ENCODE peak calls at places on chromosome 4, in eight cellular contexts. D is GM20000; X is AG20443; P is GM13976; Q is activated T-cell treated with anti-CD3 and anti-CD28 coated beads for 24 hours; Z is body of pancreas; S is left lung; V is activated T-helper 1 cell treated with anti-CD3 and anti-CD28 coated beads, Interleukin-2, amount 50 U/mL, for 16 hours. A is an unnamed sample.

GRCh38 chr4:26087108-26087507 is 173.1 kb downstream of the SMIM20 start:
- DNase-seq in D (no peak), X (peak), P (no peak), Q (no peak), Z (no peak), S (no peak), V (no peak), A (peak)

GRCh38 chr4:103136671-103137445 is 37.2 kb upstream of the BDH2 start:
- DNase-seq in D (no peak), X (no peak), P (no peak), Q (no peak), Z (no peak), S (no peak), V (no peak), A (no peak)

GRCh38 chr4:31365006-31365690 is 645.0 kb downstream of the PCDH7 start:
- DNase-seq in D (no peak), X (peak), P (no peak), Q (no peak), Z (no peak), S (peak), V (no peak), A (no peak)

GRCh38 chr4:25884040-25884788 is 21.4 kb upstream of the SEL1L3 start:
- DNase-seq in D (no peak), X (peak), P (no peak), Q (no peak), Z (no peak), S (no peak), V (no peak), A (no peak)

GRCh38 chr4:76896731-76897521 is 1.0 kb downstream of the SOWAHB start:
- DNase-seq in D (peak), X (peak), P (peak), Q (no peak), Z (peak), S (peak), V (no peak), A (no peak)

GRCh38 chr4:180757927-180758326 is 1485.3 kb upstream of the TENM3 start:
- DNase-seq in D (no peak), X (no peak), P (no peak), Q (no peak), Z (no peak), S (no peak), V (no peak), A (no peak)

GRCh38 chr4:56723201-56723605 is 42.1 kb upstream of the HOPX start:
- DNase-seq in D (no peak), X (no peak), P (no peak), Q (peak), Z (no peak), S (no peak), V (no peak), A (peak)

GRCh38 chr4:140609548-140610425 is 41.0 kb upstream of the UCP1 start:
- DNase-seq in D (peak), X (peak), P (peak), Q (no peak), Z (peak), S (no peak), V (no peak), A (peak)

GRCh38 chr4:8540586-8540985 is 39.6 kb upstream of the GPR78 start:
- DNase-seq in D (no peak), X (no peak), P (no peak), Q (no peak), Z (no peak), S (peak), V (no peak), A (no peak)

GRCh38 chr4:86307432-86307831 is 52.4 kb downstream of the MAPK10 start:
- DNase-seq in D (no peak), X (no peak), P (no peak), Q (no peak), Z (no peak), S (no peak), V (no peak), A (no peak)

GRCh38 chr4:142960134-142960533 is 114.0 kb upstream of the INPP4B start:
- DNase-seq in D (no peak), X (no peak), P (no peak), Q (no peak), Z (no peak), S (no peak), V (no peak), A (no peak)

GRCh38 chr4:100177855-100178254 is 12.4 kb downstream of the DDIT4L start:
- DNase-seq in D (no peak), X (no peak), P (no peak), Q (no peak), Z (no peak), S (no peak), V (no peak), A (no peak)

GRCh38 chr4:71732066-71732465 is 51.8 kb downstream of the GC start:
- DNase-seq in D (no peak), X (no peak), P (no peak), Q (no peak), Z (no peak), S (no peak), V (no peak), A (no peak)

GRCh38 chr4:126894963-126895362 is 737.8 kb upstream of the INTU start:
- DNase-seq in D (no peak), X (no peak), P (no peak), Q (no peak), Z (no peak), S (no peak), V (no peak), A (no peak)

GRCh38 chr4:20474119-20474518 is 222.4 kb downstream of the SLIT2 start:
- DNase-seq in D (no peak), X (no peak), P (no peak), Q (no peak), Z (no peak), S (no peak), V (no peak), A (peak)

GRCh38 chr4:30256105-30256828 is 463.9 kb upstream of the PCDH7 start:
- DNase-seq in D (no peak), X (no peak), P (no peak), Q (no peak), Z (no peak), S (no peak), V (no peak), A (no peak)

GRCh38 chr4:8209997-8210396 is 10.9 kb downstream of the SH3TC1 start:
- DNase-seq in D (no peak), X (no peak), P (no peak), Q (no peak), Z (no peak), S (peak), V (no peak), A (no peak)

GRCh38 chr4:7238300-7238960 is 46.1 kb downstream of the SORCS2 start:
- DNase-seq in D (no peak), X (no peak), P (no peak), Q (no peak), Z (no peak), S (peak), V (no peak), A (no peak)

GRCh38 chr4:16752150-16752549 is 146.3 kb downstream of the LDB2 start:
- DNase-seq in D (no peak), X (peak), P (no peak), Q (no peak), Z (no peak), S (no peak), V (no peak), A (no peak)

GRCh38 chr4:47913858-47914218 is 545 bp downstream of the NFXL1 start:
- DNase-seq in D (peak), X (peak), P (peak), Q (peak), Z (peak), S (peak), V (no peak), A (peak)

GRCh38 chr4:112953295-112953694 is 96.2 kb upstream of the ANK2 start:
- DNase-seq in D (no peak), X (no peak), P (no peak), Q (no peak), Z (no peak), S (no peak), V (no peak), A (no peak)

GRCh38 chr4:10732235-10732975 is 47.8 kb upstream of the CLNK start:
- DNase-seq in D (no peak), X (no peak), P (no peak), Q (no peak), Z (no peak), S (no peak), V (no peak), A (no peak)

GRCh38 chr4:88725143-88725542 is 27.5 kb upstream of the NAP1L5 start:
- DNase-seq in D (no peak), X (no peak), P (no peak), Q (no peak), Z (no peak), S (no peak), V (no peak), A (no peak)

GRCh38 chr4:12734586-12734985 is 749.6 kb downstream of the RAB28 start:
- DNase-seq in D (no peak), X (no peak), P (no peak), Q (no peak), Z (no peak), S (no peak), V (no peak), A (no peak)

GRCh38 chr4:98614655-98615054 is 43.8 kb downstream of the TSPAN5 start:
- DNase-seq in D (no peak), X (peak), P (no peak), Q (no peak), Z (no peak), S (no peak), V (no peak), A (no peak)

GRCh38 chr4:26337612-26338011 is 16.8 kb downstream of the RBPJ start:
- DNase-seq in D (no peak), X (no peak), P (no peak), Q (no peak), Z (no peak), S (no peak), V (no peak), A (no peak)

GRCh38 chr4:83320548-83320947 is 14.1 kb downstream of the HPSE start:
- DNase-seq in D (no peak), X (peak), P (no peak), Q (no peak), Z (peak), S (peak), V (no peak), A (peak)

GRCh38 chr4:24564488-24564887 is 19.9 kb downstream of the DHX15 start:
- DNase-seq in D (no peak), X (no peak), P (no peak), Q (no peak), Z (no peak), S (no peak), V (no peak), A (no peak)

GRCh38 chr4:165476214-165477098 is 97.6 kb downstream of the CPE start:
- DNase-seq in D (no peak), X (no peak), P (no peak), Q (no peak), Z (no peak), S (no peak), V (no peak), A (peak)

GRCh38 chr4:55475394-55476243 is 71.1 kb downstream of the CLOCK start:
- DNase-seq in D (no peak), X (peak), P (no peak), Q (no peak), Z (no peak), S (no peak), V (no peak), A (peak)

GRCh38 chr4:162126754-162127153 is 37.0 kb downstream of the FSTL5 start:
- DNase-seq in D (no peak), X (no peak), P (no peak), Q (no peak), Z (no peak), S (no peak), V (no peak), A (no peak)

GRCh38 chr4:152257601-152258066 is 278.3 kb downstream of the FBXW7 start:
- DNase-seq in D (no peak), X (peak), P (no peak), Q (no peak), Z (no peak), S (no peak), V (no peak), A (peak)

GRCh38 chr4:139454111-139454600 is at the start of gene RAB33B:
- DNase-seq in D (no peak), X (no peak), P (no peak), Q (no peak), Z (no peak), S (no peak), V (no peak), A (no peak)

A was measured in A172.